ENCODE peak calls at places on chromosomes 11 and 22, in nine cellular contexts. Z is prostate gland, I is right lobe of liver, S is A549, G is H9, V is nephron progenitor cell, A is transverse colon, U is cardiac muscle cell, N is OCI-LY7. Y is an unnamed sample.

GRCh38 chr22:18078329-18079041 is 695 bp downstream of the PEX26 start:
- DNase-seq in G (peak; percentile 38), S (peak; percentile 23), Z (no peak), A (peak; percentile 60), U (no peak), I (peak; percentile 74), V (peak; percentile 33), N (peak; percentile 69), Y (peak; percentile 42)

GRCh38 chr11:134098566-134099184 is 29.8 kb downstream of the JAM3 start:
- DNase-seq in I (no peak), S (no peak), V (no peak), N (peak; percentile 19), Z (no peak), U (peak; percentile 24), A (no peak), G (no peak), Y (no peak)

GRCh38 chr22:24580276-24580675 is 12.6 kb downstream of the LRRC75B start:
- DNase-seq in G (no peak), Z (no peak), N (no peak), S (no peak), I (no peak), A (no peak), U (no peak), V (no peak), Y (no peak)

GRCh38 chr11:122100222-122101080 is 15.6 kb downstream of the BLID start:
- DNase-seq in U (peak; percentile 77), G (peak; percentile 67), A (peak; percentile 15), I (no peak), Z (peak; percentile 36), N (no peak), S (no peak), V (peak; percentile 50), Y (peak; percentile 22)

GRCh38 chr22:41983516-41983915 is 14.3 kb downstream of the SEPTIN3 start:
- DNase-seq in V (no peak), U (no peak), I (peak; percentile 2), G (no peak), Z (no peak), N (no peak), S (no peak), A (no peak), Y (no peak)

GRCh38 chr22:25008666-25009065 is 56.1 kb downstream of the KIAA1671 start:
- DNase-seq in A (no peak), Z (no peak), S (no peak), I (no peak), U (no peak), V (no peak), G (no peak), N (no peak), Y (no peak)

GRCh38 chr11:64536396-64536935 is 54.6 kb upstream of the SLC22A12 start:
- DNase-seq in S (no peak), Z (no peak), N (no peak), U (no peak), A (no peak), V (no peak), G (no peak), I (no peak), Y (no peak)

GRCh38 chr22:49566141-49566541 is 261.5 kb downstream of the BRD1 start:
- DNase-seq in A (no peak), I (no peak), Z (no peak), G (peak; percentile 15), U (no peak), V (no peak), N (no peak), S (no peak), Y (no peak)

GRCh38 chr11:117705866-117706265 is 91.2 kb downstream of the DSCAML1 start:
- DNase-seq in Z (no peak), N (no peak), U (no peak), S (no peak), V (no peak), A (no peak), G (no peak), I (no peak), Y (no peak)

GRCh38 chr11:10197091-10197490 is 96.9 kb downstream of the SBF2 start:
- DNase-seq in V (no peak), U (no peak), S (no peak), I (no peak), N (no peak), A (no peak), Z (no peak), G (no peak), Y (no peak)

GRCh38 chr11:10376061-10376460 is 71.2 kb downstream of the ADM start:
- DNase-seq in U (no peak), A (no peak), S (no peak), N (no peak), G (no peak), I (no peak), V (no peak), Z (no peak), Y (no peak)

GRCh38 chr22:48414662-48415061 is 1413.0 kb downstream of the BRD1 start:
- DNase-seq in N (no peak), G (no peak), U (no peak), I (no peak), S (no peak), A (no peak), V (no peak), Z (no peak), Y (no peak)

GRCh38 chr11:38384568-38384967 is 1786.5 kb upstream of the RAG2 start:
- DNase-seq in G (no peak), Z (no peak), I (no peak), A (no peak), U (no peak), N (no peak), S (no peak), V (no peak), Y (no peak)

GRCh38 chr11:32056445-32056844 is 34.4 kb upstream of the RCN1 start:
- DNase-seq in S (no peak), Z (no peak), I (no peak), U (no peak), G (no peak), V (no peak), N (no peak), A (no peak), Y (no peak)

GRCh38 chr11:67281552-67282150 is 7.5 kb upstream of the ANKRD13D start:
- DNase-seq in G (no peak), N (no peak), S (no peak), A (peak; percentile 7), V (no peak), I (peak; percentile 53), Z (no peak), U (no peak), Y (peak; percentile 5)
- TF ChIP-seq CTCF in G (no peak), N (no peak), S (no peak), A (no peak), V (no peak), I (no peak), Z (no peak), U (no peak), Y (no peak)

DNA sequence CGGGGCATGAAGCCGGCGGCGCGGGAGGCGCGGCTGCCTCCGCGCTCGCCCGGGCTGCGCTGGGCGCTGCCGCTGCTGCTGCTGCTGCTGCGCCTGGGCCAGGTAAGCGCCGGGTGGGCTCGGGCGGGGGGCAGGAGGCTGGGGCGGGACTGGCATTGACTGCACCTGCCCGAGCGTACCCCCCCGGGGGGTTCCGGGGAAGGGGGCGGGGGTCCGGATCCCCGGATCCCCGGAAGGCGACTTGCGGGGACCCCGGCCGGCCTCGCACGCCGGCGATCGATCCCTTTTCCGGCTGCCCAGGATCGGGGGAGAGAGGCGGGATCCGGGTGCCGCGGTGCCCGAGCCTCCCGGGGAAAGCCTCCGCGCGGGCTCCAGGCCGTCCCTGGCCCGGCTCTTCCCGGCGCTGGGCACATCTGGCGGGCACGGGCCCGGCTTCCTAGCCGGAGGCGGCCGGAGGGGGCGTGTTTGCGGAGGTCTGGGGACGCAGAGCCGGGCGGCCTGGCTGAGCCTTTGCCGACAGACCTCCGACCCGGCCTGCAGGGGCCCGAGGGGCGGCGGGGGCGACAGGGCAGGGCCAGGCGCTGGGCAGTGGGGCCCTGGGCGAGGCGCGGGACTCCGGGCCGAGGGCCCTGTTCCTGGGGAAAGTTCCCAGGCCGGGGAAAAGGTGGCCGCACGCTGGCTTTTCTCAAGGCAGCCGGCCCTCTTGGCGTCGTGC is 705 bp downstream of the PTPRJ start:
- DNase-seq in A (peak; percentile 63), G (peak; percentile 45), V (peak; percentile 74), N (peak; percentile 67), Z (no peak), S (peak; percentile 56), U (peak; percentile 77), I (peak; percentile 74), Y (peak; percentile 73)
- TF ChIP-seq CTCF in A (no peak), G (peak; percentile 42), V (no peak), N (peak; percentile 57), Z (no peak), S (no peak), U (peak; percentile 31), I (no peak), Y (no peak)

DNA sequence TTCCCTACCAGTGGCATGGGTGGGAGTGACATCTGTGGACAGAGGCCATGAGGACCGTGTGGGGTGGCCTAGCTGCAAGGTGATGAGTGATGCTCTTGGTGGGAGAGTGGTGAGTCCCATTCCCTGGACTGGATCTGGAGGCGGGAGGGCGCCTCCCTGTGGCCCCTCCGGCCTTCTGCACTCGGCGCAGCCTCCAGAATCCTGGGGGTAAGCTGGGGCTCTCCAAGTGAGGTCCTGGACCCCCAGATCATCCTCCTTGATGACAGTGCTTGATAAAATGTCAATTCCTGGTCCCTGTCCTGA is 32.3 kb upstream of the PRR5 start:
- DNase-seq in Z (no peak), N (no peak), A (no peak), I (no peak), U (peak; percentile 47), S (peak; percentile 14), V (no peak), G (peak; percentile 62), Y (no peak)
- TF ChIP-seq CTCF in Z (no peak), N (peak; percentile 39), A (no peak), I (peak; percentile 11), U (peak; percentile 66), S (peak; percentile 21), V (peak; percentile 33), G (peak; percentile 83), Y (peak; percentile 23)

GRCh38 chr11:76857776-76858461 is 2.8 kb upstream of the ACER3 start:
- DNase-seq in A (no peak), V (no peak), S (no peak), G (no peak), N (no peak), I (no peak), U (no peak), Z (no peak), Y (no peak)

GRCh38 chr11:76856111-76856510 is 4.6 kb upstream of the ACER3 start:
- DNase-seq in I (no peak), G (no peak), U (no peak), N (no peak), Z (no peak), A (no peak), V (no peak), S (no peak), Y (no peak)

GRCh38 chr11:76856571-76856970 is 4.1 kb upstream of the ACER3 start:
- DNase-seq in A (no peak), G (no peak), I (no peak), V (no peak), S (no peak), N (no peak), U (no peak), Z (no peak), Y (no peak)

GRCh38 chr11:76850815-76851214 is 9.9 kb upstream of the ACER3 start:
- DNase-seq in U (no peak), I (peak; percentile 82), G (no peak), S (no peak), N (no peak), A (no peak), Z (no peak), V (no peak), Y (no peak)

DNA sequence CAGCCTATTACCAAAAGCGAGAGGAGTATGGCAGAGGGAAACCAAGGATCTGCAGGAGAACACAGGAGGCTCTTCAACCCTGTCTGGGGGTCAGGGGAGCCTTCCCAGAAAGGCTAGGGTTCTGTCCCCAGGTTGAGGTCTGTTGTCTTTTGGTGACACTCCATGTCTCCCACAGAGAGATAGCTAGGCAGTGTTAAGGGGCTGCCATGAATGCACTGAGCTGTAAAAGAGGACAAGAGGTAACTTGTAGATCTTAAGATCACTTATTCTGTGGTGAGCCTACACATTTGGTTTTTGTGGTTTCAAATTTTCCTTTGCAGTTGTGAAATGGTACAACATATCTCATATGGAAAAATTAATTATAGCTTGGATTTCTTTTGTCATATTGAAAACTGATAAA is 6.0 kb upstream of the ACER3 start:
- DNase-seq in G (no peak), V (no peak), I (no peak), Z (no peak), U (no peak), S (no peak), N (no peak), A (no peak), Y (no peak)
- TF ChIP-seq CTCF in G (no peak), V (no peak), I (no peak), Z (no peak), U (no peak), S (no peak), N (no peak), A (no peak), Y (no peak)

Y was measured in glutamatergic neuron.